ENCODE peak calls at places on chromosomes 4 and X, in nine cellular contexts. N is BJ, P is kidney epithelial cell, V is bronchial epithelial cell, B is fibroblast of lung, E is heart left ventricle, H is lung, L is endothelial cell, T is right lobe of liver. G is an unnamed sample.

GRCh38 chrX:46587753-46588171 is 14.2 kb downstream of the CHST7 start:
- DNase-seq in N (no peak), P (no peak), V (no peak), B (peak; percentile 55), E (peak; percentile 25), H (no peak), L (no peak), T (no peak), G (peak; percentile 27)

GRCh38 chrX:47497274-47497673 is 14.3 kb upstream of the ZNF41 start:
- DNase-seq in N (no peak), P (no peak), V (no peak), B (peak; percentile 20), E (no peak), H (no peak), L (no peak), T (no peak), G (peak; percentile 45)

GRCh38 chrX:149495573-149496071 is 9.5 kb downstream of the IDS start:
- DNase-seq in N (peak; percentile 39), P (peak; percentile 74), V (peak; percentile 91), B (peak; percentile 88), E (no peak), H (no peak), L (no peak), T (no peak), G (peak; percentile 81)

GRCh38 chr4:62288803-62289541 is 1088.8 kb downstream of the ADGRL3 start:
- DNase-seq in N (no peak), P (no peak), V (no peak), B (no peak), E (no peak), H (no peak), L (no peak), T (no peak), G (no peak)

GRCh38 chr4:145498430-145498829 is 16.8 kb downstream of the SMAD1 start:
- DNase-seq in N (no peak), P (no peak), V (no peak), B (no peak), E (no peak), H (no peak), L (no peak), T (no peak), G (no peak)

GRCh38 chr4:56531823-56532222 is 26.2 kb downstream of the ARL9 start:
- DNase-seq in N (no peak), P (no peak), V (no peak), B (no peak), E (no peak), H (no peak), L (no peak), T (no peak), G (no peak)

GRCh38 chrX:24002792-24003191 is 24.2 kb downstream of the KLHL15 start:
- DNase-seq in N (no peak), P (no peak), V (no peak), B (no peak), E (no peak), H (no peak), L (no peak), T (no peak), G (no peak)

GRCh38 chrX:23773601-23774175 is 9.3 kb upstream of the SAT1 start:
- DNase-seq in N (no peak), P (no peak), V (no peak), B (no peak), E (no peak), H (no peak), L (no peak), T (no peak), G (no peak)

GRCh38 chr4:43277003-43277402 is 384.5 kb downstream of the GRXCR1 start:
- DNase-seq in N (peak; percentile 4), P (no peak), V (peak; percentile 69), B (peak; percentile 79), E (no peak), H (no peak), L (no peak), T (no peak), G (peak; percentile 66)

GRCh38 chrX:50202539-50202938 is 1.7 kb upstream of the AKAP4 start:
- DNase-seq in N (no peak), P (no peak), V (peak; percentile 62), B (no peak), E (no peak), H (no peak), L (no peak), T (no peak), G (no peak)

GRCh38 chr4:108155373-108155772 is 13.4 kb downstream of the LEF1 start:
- DNase-seq in N (no peak), P (no peak), V (no peak), B (peak; percentile 43), E (no peak), H (no peak), L (no peak), T (no peak), G (peak; percentile 60)

GRCh38 chr4:84499065-84499982 is at the start of gene NKX6-1:
- DNase-seq in N (peak; percentile 29), P (peak; percentile 28), V (peak; percentile 15), B (peak; percentile 85), E (peak; percentile 53), H (no peak), L (peak; percentile 92), T (no peak), G (peak; percentile 92)

GRCh38 chrX:5958523-5958922 is 270.1 kb downstream of the NLGN4X start:
- DNase-seq in N (no peak), P (no peak), V (no peak), B (no peak), E (no peak), H (no peak), L (no peak), T (no peak), G (no peak)

GRCh38 chr4:78171482-78171881 is 114.4 kb downstream of the FRAS1 start:
- DNase-seq in N (no peak), P (no peak), V (no peak), B (no peak), E (no peak), H (no peak), L (no peak), T (no peak), G (no peak)

DNA sequence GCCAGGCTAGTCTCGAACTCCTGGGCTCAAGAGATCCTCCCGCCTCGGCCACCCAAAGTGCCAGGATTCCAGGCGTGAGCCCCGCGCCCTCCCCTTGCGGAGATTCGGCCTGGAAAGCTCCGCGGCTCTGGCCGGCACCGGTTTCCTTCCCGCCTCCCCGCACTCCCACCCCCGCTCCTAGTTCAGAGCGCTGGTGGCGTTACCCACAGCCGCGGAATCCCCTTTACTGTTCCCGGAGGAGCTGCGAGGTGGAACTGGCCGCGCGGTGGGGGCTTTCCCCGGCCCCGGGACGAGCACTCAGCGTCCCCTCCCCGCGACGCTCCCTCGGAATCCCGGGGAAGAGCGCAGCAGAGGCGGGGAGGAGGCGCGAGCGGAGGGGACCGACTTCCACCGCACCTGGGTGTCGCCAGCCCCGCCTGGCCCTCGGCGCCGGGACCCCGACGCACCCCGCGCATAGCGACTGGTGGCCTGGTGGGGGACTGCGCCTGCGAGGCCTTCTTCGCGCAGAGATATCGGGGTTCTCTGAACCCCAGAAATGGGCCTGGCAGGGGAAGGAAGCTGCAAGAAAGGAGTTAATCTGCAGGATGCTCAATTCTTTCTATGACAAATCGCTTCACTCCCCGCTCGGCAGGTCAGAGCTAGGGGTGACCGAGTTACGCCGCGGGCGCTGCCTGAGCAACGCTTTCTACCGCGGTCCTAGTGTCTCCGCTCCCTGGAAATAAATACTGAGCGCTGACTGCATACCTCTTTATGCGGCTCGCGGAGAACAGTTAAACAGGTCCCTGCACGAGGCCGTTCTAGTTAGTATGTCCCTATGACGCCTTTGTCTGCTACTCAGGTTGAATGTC is 14.6 kb upstream of the SLC25A4 start:
- DNase-seq in N (no peak), P (no peak), V (peak; percentile 52), B (peak; percentile 19), E (no peak), H (no peak), L (peak; percentile 36), T (no peak), G (no peak)
- TF ChIP-seq CTCF in N (no peak), P (no peak), V (peak; percentile 3), B (no peak), E (no peak), H (no peak), L (peak; percentile 41), T (peak; percentile 23), G (no peak)

GRCh38 chrX:118183606-118184005 is 67.0 kb upstream of the KLHL13 start:
- DNase-seq in N (no peak), P (no peak), V (no peak), B (no peak), E (no peak), H (no peak), L (no peak), T (no peak), G (no peak)
- TF ChIP-seq CTCF in N (no peak), P (peak; percentile 9), V (no peak), B (no peak), E (no peak), H (no peak), L (peak; percentile 37), T (peak; percentile 13), G (no peak)

DNA sequence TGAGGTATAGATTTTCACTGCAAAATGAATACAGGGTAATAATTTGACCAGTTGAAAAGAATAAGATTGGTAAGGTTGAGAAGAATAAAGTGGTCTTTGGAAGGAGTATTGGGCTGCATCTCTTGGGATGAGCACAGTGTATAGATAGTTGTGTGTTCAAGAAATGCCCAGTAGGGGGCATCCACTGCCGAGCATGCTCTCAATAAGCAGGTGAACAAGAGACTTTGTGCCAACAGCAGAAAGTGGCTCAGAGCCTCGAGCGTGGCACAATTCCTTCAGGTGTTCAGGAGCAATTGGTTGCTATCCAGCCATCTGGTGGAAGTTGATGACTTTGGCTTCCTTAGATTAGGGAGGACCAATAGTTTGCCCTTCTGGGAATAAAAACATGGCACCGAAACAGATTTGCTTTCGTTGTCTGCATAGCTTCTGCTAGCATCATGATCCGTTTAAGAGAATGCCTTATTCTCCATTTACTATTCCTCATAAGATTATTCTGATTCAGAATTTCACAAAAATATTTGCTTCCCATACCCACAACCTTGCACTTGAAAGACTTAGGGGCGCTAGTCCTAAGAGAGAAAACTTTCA is 258.1 kb upstream of the NEIL3 start:
- DNase-seq in N (no peak), P (no peak), V (peak; percentile 54), B (no peak), E (no peak), H (no peak), L (peak; percentile 38), T (no peak), G (peak; percentile 13)
- TF ChIP-seq CTCF in N (peak; percentile 27), P (peak; percentile 47), V (peak; percentile 66), B (peak; percentile 44), E (no peak), H (no peak), L (peak; percentile 82), T (peak; percentile 6), G (peak; percentile 19)

GRCh38 chr4:53929311-53929710 is 135.1 kb downstream of the CHIC2 start:
- DNase-seq in N (no peak), P (no peak), V (no peak), B (peak; percentile 80), E (no peak), H (no peak), L (no peak), T (no peak), G (peak; percentile 10)

GRCh38 chr4:53932784-53933183 is 131.6 kb downstream of the CHIC2 start:
- DNase-seq in N (peak; percentile 69), P (no peak), V (no peak), B (peak; percentile 100), E (no peak), H (no peak), L (no peak), T (no peak), G (peak; percentile 97)

GRCh38 chr4:53928825-53929224 is 135.6 kb downstream of the CHIC2 start:
- DNase-seq in N (no peak), P (no peak), V (peak; percentile 84), B (peak; percentile 76), E (no peak), H (no peak), L (no peak), T (no peak), G (peak; percentile 54)

GRCh38 chr4:53931423-53932060 is 132.9 kb downstream of the CHIC2 start:
- DNase-seq in N (no peak), P (no peak), V (no peak), B (peak; percentile 28), E (no peak), H (no peak), L (no peak), T (no peak), G (no peak)

GRCh38 chr4:53929955-53930798 is 134.2 kb downstream of the CHIC2 start:
- DNase-seq in N (peak; percentile 52), P (peak; percentile 56), V (peak; percentile 80), B (peak; percentile 89), E (peak; percentile 74), H (peak; percentile 64), L (peak; percentile 68), T (peak; percentile 80), G (peak; percentile 87)
- TF ChIP-seq CTCF in N (peak; percentile 73), P (peak; percentile 67), V (peak; percentile 73), B (peak; percentile 69), E (peak; percentile 81), H (peak; percentile 78), L (peak; percentile 60), T (peak; percentile 91), G (peak; percentile 69)

G was measured in astrocyte of the spinal cord.